ENCODE peak calls at places on chromosomes 4 and X, in seven cellular contexts. One of them, this sample, is unnamed. For H3K4me1, the result is how much of the 10 kb centered on the place peaks cover.

GRCh38 chr4:96352051-96352517 is 512.2 kb downstream of the PDHA2 start:
- DNase-seq in ovary: no peak
- DNase-seq in foreskin keratinocyte: peak
- DNase-seq in uterus: no peak
- DNase-seq in left lung: no peak
- DNase-seq in Panc1: peak
- DNase-seq in heart right ventricle: no peak
- DNase-seq in this sample: no peak

GRCh38 chrX:129925305-129926092 is 19.5 kb downstream of the UTP14A start:
- DNase-seq in heart right ventricle: peak
- DNase-seq in Panc1: peak
- DNase-seq in ovary: peak
- DNase-seq in left lung: no peak
- DNase-seq in uterus: peak
- DNase-seq in foreskin keratinocyte: peak
- DNase-seq in this sample: peak

GRCh38 chr4:168309781-168310180 is 8.8 kb downstream of the DDX60 start:
- DNase-seq in foreskin keratinocyte: no peak
- DNase-seq in left lung: no peak
- DNase-seq in Panc1: no peak
- DNase-seq in heart right ventricle: no peak
- DNase-seq in ovary: no peak
- DNase-seq in uterus: no peak
- DNase-seq in this sample: no peak

GRCh38 chr4:20684852-20685763 is 15.2 kb upstream of the PACRGL start:
- DNase-seq in foreskin keratinocyte: no peak
- DNase-seq in Panc1: no peak
- DNase-seq in ovary: no peak
- DNase-seq in heart right ventricle: no peak
- DNase-seq in uterus: no peak
- DNase-seq in left lung: no peak
- DNase-seq in this sample: no peak

GRCh38 chrX:12973561-12974216 is 1.2 kb upstream of the TMSB4X start:
- DNase-seq in left lung: peak
- DNase-seq in uterus: peak
- DNase-seq in Panc1: no peak
- DNase-seq in heart right ventricle: no peak
- DNase-seq in ovary: peak
- DNase-seq in foreskin keratinocyte: no peak
- DNase-seq in this sample: no peak

GRCh38 chrX:9370888-9371287 is 94.0 kb upstream of the TBL1X start:
- DNase-seq in left lung: no peak
- DNase-seq in foreskin keratinocyte: no peak
- DNase-seq in heart right ventricle: no peak
- DNase-seq in Panc1: no peak
- DNase-seq in ovary: peak
- DNase-seq in uterus: no peak
- DNase-seq in this sample: no peak

GRCh38 chr4:11698846-11699590 is 270.3 kb upstream of the HS3ST1 start:
- DNase-seq in heart right ventricle: no peak
- DNase-seq in Panc1: no peak
- DNase-seq in ovary: no peak
- DNase-seq in left lung: no peak
- DNase-seq in foreskin keratinocyte: peak
- DNase-seq in uterus: no peak
- DNase-seq in this sample: no peak

GRCh38 chr4:184019667-184020665 is 114.9 kb downstream of the STOX2 start:
- DNase-seq in uterus: no peak
- DNase-seq in left lung: no peak
- DNase-seq in heart right ventricle: no peak
- DNase-seq in foreskin keratinocyte: no peak
- DNase-seq in ovary: no peak
- DNase-seq in Panc1: no peak
- DNase-seq in this sample: no peak

GRCh38 chr4:17722361-17722710 is 59.1 kb downstream of the FAM184B start:
- DNase-seq in foreskin keratinocyte: no peak
- DNase-seq in ovary: no peak
- DNase-seq in left lung: no peak
- DNase-seq in Panc1: no peak
- DNase-seq in uterus: no peak
- DNase-seq in heart right ventricle: no peak
- DNase-seq in this sample: no peak

GRCh38 chrX:2693526-2694002 is 2.5 kb downstream of the CD99 start:
- DNase-seq in Panc1: no peak
- DNase-seq in foreskin keratinocyte: no peak
- DNase-seq in left lung: no peak
- DNase-seq in uterus: no peak
- DNase-seq in heart right ventricle: no peak
- DNase-seq in ovary: no peak
- DNase-seq in this sample: no peak
- H3K4me1 ChIP-seq in Panc1: under half
- H3K4me1 ChIP-seq in foreskin keratinocyte: under half
- H3K4me1 ChIP-seq in left lung: under half
- H3K4me1 ChIP-seq in uterus: under half
- H3K4me1 ChIP-seq in heart right ventricle: half or more
- H3K4me1 ChIP-seq in ovary: under half
- H3K4me1 ChIP-seq in this sample: half or more

DNA sequence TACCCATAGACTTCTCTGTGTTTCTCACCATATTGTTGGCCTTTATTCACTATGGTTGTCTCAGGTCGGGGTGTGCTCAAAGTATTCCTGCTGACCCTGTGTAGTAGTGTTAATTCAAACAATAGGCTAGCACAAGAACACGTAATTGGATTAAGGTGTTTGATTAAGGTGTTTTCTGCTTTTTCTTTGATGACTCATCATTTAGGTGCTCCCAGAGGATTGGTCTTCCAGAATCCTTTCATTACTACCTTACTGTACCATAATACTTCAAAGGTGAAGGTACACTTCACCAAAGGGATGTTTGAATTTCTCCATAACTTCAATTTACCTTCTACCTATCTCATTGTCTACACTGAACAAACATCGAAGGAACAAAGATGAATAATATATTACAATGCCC is 121.7 kb upstream of the CCDC160 start:
- DNase-seq in foreskin keratinocyte: no peak
- DNase-seq in heart right ventricle: no peak
- DNase-seq in Panc1: no peak
- DNase-seq in left lung: no peak
- DNase-seq in uterus: no peak
- DNase-seq in ovary: no peak
- DNase-seq in this sample: no peak
- H3K4me1 ChIP-seq in foreskin keratinocyte: under half
- H3K4me1 ChIP-seq in heart right ventricle: under half
- H3K4me1 ChIP-seq in Panc1: under half
- H3K4me1 ChIP-seq in left lung: under half
- H3K4me1 ChIP-seq in uterus: under half
- H3K4me1 ChIP-seq in ovary: under half
- H3K4me1 ChIP-seq in this sample: under half

GRCh38 chr4:89287945-89288344 is 19.7 kb downstream of the GPRIN3 start:
- DNase-seq in heart right ventricle: no peak
- DNase-seq in ovary: no peak
- DNase-seq in foreskin keratinocyte: no peak
- DNase-seq in left lung: no peak
- DNase-seq in uterus: no peak
- DNase-seq in Panc1: no peak
- DNase-seq in this sample: no peak

GRCh38 chr4:89288430-89288829 is 19.2 kb downstream of the GPRIN3 start:
- DNase-seq in foreskin keratinocyte: no peak
- DNase-seq in ovary: no peak
- DNase-seq in left lung: no peak
- DNase-seq in Panc1: no peak
- DNase-seq in uterus: no peak
- DNase-seq in heart right ventricle: no peak
- DNase-seq in this sample: no peak

GRCh38 chr4:89289312-89289711 is 18.3 kb downstream of the GPRIN3 start:
- DNase-seq in foreskin keratinocyte: no peak
- DNase-seq in heart right ventricle: no peak
- DNase-seq in uterus: no peak
- DNase-seq in ovary: no peak
- DNase-seq in left lung: no peak
- DNase-seq in Panc1: no peak
- DNase-seq in this sample: no peak

GRCh38 chr4:89293299-89293698 is 14.3 kb downstream of the GPRIN3 start:
- DNase-seq in Panc1: no peak
- DNase-seq in uterus: no peak
- DNase-seq in ovary: no peak
- DNase-seq in left lung: no peak
- DNase-seq in foreskin keratinocyte: no peak
- DNase-seq in heart right ventricle: no peak
- DNase-seq in this sample: no peak

GRCh38 chr4:89290727-89291126 is 16.9 kb downstream of the GPRIN3 start:
- DNase-seq in foreskin keratinocyte: no peak
- DNase-seq in ovary: no peak
- DNase-seq in uterus: no peak
- DNase-seq in Panc1: no peak
- DNase-seq in left lung: no peak
- DNase-seq in heart right ventricle: no peak
- DNase-seq in this sample: no peak
- H3K4me1 ChIP-seq in foreskin keratinocyte: under half
- H3K4me1 ChIP-seq in ovary: under half
- H3K4me1 ChIP-seq in uterus: under half
- H3K4me1 ChIP-seq in Panc1: under half
- H3K4me1 ChIP-seq in left lung: under half
- H3K4me1 ChIP-seq in heart right ventricle: under half
- H3K4me1 ChIP-seq in this sample: under half

GRCh38 chr4:142376204-142376603 is 469.9 kb downstream of the INPP4B start:
- DNase-seq in foreskin keratinocyte: no peak
- DNase-seq in left lung: no peak
- DNase-seq in ovary: no peak
- DNase-seq in uterus: no peak
- DNase-seq in heart right ventricle: no peak
- DNase-seq in Panc1: no peak
- DNase-seq in this sample: no peak

GRCh38 chr4:142380052-142380598 is 466.0 kb downstream of the INPP4B start:
- DNase-seq in uterus: no peak
- DNase-seq in heart right ventricle: no peak
- DNase-seq in Panc1: no peak
- DNase-seq in foreskin keratinocyte: peak
- DNase-seq in ovary: no peak
- DNase-seq in left lung: no peak
- DNase-seq in this sample: no peak

GRCh38 chr4:142379277-142380051 is 466.6 kb downstream of the INPP4B start:
- DNase-seq in Panc1: no peak
- DNase-seq in uterus: no peak
- DNase-seq in heart right ventricle: no peak
- DNase-seq in foreskin keratinocyte: peak
- DNase-seq in ovary: no peak
- DNase-seq in left lung: no peak
- DNase-seq in this sample: no peak

GRCh38 chr4:142377345-142378091 is 468.6 kb downstream of the INPP4B start:
- DNase-seq in Panc1: no peak
- DNase-seq in foreskin keratinocyte: no peak
- DNase-seq in uterus: no peak
- DNase-seq in ovary: no peak
- DNase-seq in left lung: no peak
- DNase-seq in heart right ventricle: no peak
- DNase-seq in this sample: no peak

DNA sequence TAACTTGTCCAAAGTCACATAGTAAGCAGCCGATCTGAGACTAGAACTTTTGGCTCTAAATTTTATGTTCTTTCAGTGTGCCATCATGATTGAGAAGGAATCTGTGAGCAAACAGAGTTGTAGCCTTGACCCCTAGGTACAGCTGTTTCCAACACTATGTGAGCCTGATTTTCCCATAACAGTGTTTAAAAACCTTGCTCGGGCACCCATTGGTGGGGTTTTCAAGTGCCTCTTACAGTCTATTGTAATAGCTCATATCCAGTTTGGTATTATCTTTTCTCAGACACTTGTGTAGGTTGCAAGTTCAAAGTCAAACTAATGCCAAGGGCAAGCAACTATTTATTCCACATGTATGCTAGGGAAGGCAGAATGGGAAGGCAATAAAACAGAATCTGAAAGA is 467.9 kb downstream of the INPP4B start:
- DNase-seq in left lung: no peak
- DNase-seq in heart right ventricle: no peak
- DNase-seq in Panc1: no peak
- DNase-seq in ovary: no peak
- DNase-seq in foreskin keratinocyte: no peak
- DNase-seq in uterus: no peak
- DNase-seq in this sample: no peak
- H3K4me1 ChIP-seq in left lung: under half
- H3K4me1 ChIP-seq in heart right ventricle: under half
- H3K4me1 ChIP-seq in Panc1: under half
- H3K4me1 ChIP-seq in ovary: under half
- H3K4me1 ChIP-seq in foreskin keratinocyte: half or more
- H3K4me1 ChIP-seq in uterus: under half
- H3K4me1 ChIP-seq in this sample: under half

DNA sequence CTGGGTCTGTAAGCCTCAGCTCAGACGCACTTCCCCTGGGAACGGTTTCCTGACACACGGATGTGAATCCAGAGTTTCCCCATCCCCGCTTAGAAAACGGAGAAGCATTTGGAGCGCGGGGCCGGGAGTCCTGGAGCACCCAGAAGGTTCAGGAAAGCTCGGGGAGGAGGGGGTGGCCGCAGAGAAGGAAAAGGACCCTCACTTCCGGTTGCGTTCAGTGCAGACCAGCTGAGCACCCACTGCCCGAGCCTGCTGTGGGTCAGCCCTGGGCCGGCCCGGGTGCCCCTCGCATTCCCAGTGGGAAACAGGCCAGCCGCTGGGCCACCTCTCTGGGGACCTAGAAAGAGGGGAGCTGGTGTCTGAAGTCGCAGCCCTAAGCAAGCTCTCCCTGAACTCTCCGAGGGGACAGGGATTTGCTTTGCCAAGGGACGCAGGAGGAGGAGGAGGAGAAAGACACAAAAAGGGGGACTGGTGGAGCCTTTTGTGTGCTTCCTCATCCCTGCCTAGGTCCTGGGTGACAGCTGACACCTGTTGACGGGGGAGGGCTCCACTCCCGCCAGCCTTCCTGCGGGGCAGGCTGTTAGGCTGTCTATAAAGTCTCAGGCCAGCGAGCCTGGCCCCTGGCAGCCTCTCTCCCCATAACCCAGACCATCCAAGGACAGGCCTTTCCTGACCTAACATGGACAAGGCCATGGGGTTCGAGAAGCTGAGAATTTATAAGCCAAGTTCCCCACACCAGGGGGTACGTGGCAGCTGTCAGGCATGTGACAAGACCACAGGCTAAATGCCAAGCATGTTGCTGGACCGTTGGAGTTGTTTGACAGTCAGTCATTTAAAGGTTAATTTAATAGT is 696 bp upstream of the EVC2 start:
- DNase-seq in Panc1: no peak
- DNase-seq in heart right ventricle: no peak
- DNase-seq in ovary: no peak
- DNase-seq in left lung: no peak
- DNase-seq in uterus: no peak
- DNase-seq in foreskin keratinocyte: no peak
- DNase-seq in this sample: no peak
- H3K4me1 ChIP-seq in Panc1: under half
- H3K4me1 ChIP-seq in heart right ventricle: under half
- H3K4me1 ChIP-seq in ovary: under half
- H3K4me1 ChIP-seq in left lung: under half
- H3K4me1 ChIP-seq in uterus: under half
- H3K4me1 ChIP-seq in foreskin keratinocyte: under half
- H3K4me1 ChIP-seq in this sample: under half

This sample was measured in SJSA1.